ENCODE peak calls at places on chromosomes 2 and 18, in nine cellular contexts. One of them, this sample, is unnamed.

GRCh38 chr2:165141601-165142000 is 62.2 kb downstream of the SCN3A start:
- DNase-seq in HL-60: no peak
- DNase-seq in A549: no peak
- DNase-seq in K562: no peak
- DNase-seq in SK-N-SH: no peak
- DNase-seq in HCT116: no peak
- DNase-seq in GM12878: no peak
- DNase-seq in HepG2: no peak
- DNase-seq in GM23338: peak; percentile 11
- DNase-seq in this sample: no peak

GRCh38 chr18:48342588-48342987 is 66.6 kb downstream of the ZBTB7C start:
- DNase-seq in GM12878: no peak
- DNase-seq in HepG2: no peak
- DNase-seq in GM23338: no peak
- DNase-seq in A549: no peak
- DNase-seq in K562: no peak
- DNase-seq in SK-N-SH: no peak
- DNase-seq in HL-60: no peak
- DNase-seq in HCT116: no peak
- DNase-seq in this sample: no peak

GRCh38 chr2:240498958-240499260 is 58.9 kb downstream of the ANKMY1 start:
- DNase-seq in K562: no peak
- DNase-seq in GM12878: no peak
- DNase-seq in HCT116: no peak
- DNase-seq in SK-N-SH: no peak
- DNase-seq in GM23338: no peak
- DNase-seq in HepG2: no peak
- DNase-seq in A549: no peak
- DNase-seq in HL-60: no peak
- DNase-seq in this sample: no peak

GRCh38 chr2:168336786-168337388 is 89.5 kb upstream of the STK39 start:
- DNase-seq in HL-60: no peak
- DNase-seq in A549: peak; percentile 55
- DNase-seq in HepG2: peak; percentile 69
- DNase-seq in GM23338: peak; percentile 92
- DNase-seq in K562: peak; percentile 28
- DNase-seq in GM12878: no peak
- DNase-seq in SK-N-SH: no peak
- DNase-seq in HCT116: peak; percentile 87
- DNase-seq in this sample: no peak

GRCh38 chr2:108288534-108289106 is at the start of gene SULT1C2:
- DNase-seq in GM23338: peak; percentile 76
- DNase-seq in K562: no peak
- DNase-seq in A549: peak; percentile 23
- DNase-seq in HL-60: no peak
- DNase-seq in HCT116: peak; percentile 16
- DNase-seq in GM12878: no peak
- DNase-seq in SK-N-SH: no peak
- DNase-seq in HepG2: peak; percentile 83
- DNase-seq in this sample: no peak

GRCh38 chr2:190023860-190024259 is 38.7 kb downstream of the MSTN start:
- DNase-seq in SK-N-SH: peak; percentile 27
- DNase-seq in HL-60: no peak
- DNase-seq in HepG2: peak; percentile 57
- DNase-seq in A549: peak; percentile 53
- DNase-seq in K562: peak; percentile 27
- DNase-seq in HCT116: peak; percentile 60
- DNase-seq in GM12878: no peak
- DNase-seq in GM23338: peak; percentile 80
- DNase-seq in this sample: peak; percentile 30

GRCh38 chr2:82986899-82987298 is 1472.2 kb downstream of the SUCLG1 start:
- DNase-seq in K562: no peak
- DNase-seq in HCT116: no peak
- DNase-seq in A549: no peak
- DNase-seq in GM12878: no peak
- DNase-seq in SK-N-SH: no peak
- DNase-seq in GM23338: no peak
- DNase-seq in HL-60: no peak
- DNase-seq in HepG2: no peak
- DNase-seq in this sample: no peak

GRCh38 chr18:57901819-57902600 is 98.9 kb upstream of the ATP8B1 start:
- DNase-seq in SK-N-SH: no peak
- DNase-seq in HepG2: peak; percentile 63
- DNase-seq in HL-60: no peak
- DNase-seq in K562: no peak
- DNase-seq in A549: peak; percentile 98
- DNase-seq in HCT116: no peak
- DNase-seq in GM12878: no peak
- DNase-seq in GM23338: peak; percentile 10
- DNase-seq in this sample: no peak

GRCh38 chr2:152370783-152371182 is 35.8 kb downstream of the FMNL2 start:
- DNase-seq in GM23338: no peak
- DNase-seq in SK-N-SH: no peak
- DNase-seq in HCT116: no peak
- DNase-seq in HepG2: no peak
- DNase-seq in A549: peak; percentile 20
- DNase-seq in K562: no peak
- DNase-seq in GM12878: no peak
- DNase-seq in HL-60: no peak
- DNase-seq in this sample: no peak

GRCh38 chr2:64217198-64217869 is 73.1 kb upstream of the PELI1 start:
- DNase-seq in HCT116: no peak
- DNase-seq in GM23338: peak; percentile 42
- DNase-seq in HepG2: no peak
- DNase-seq in SK-N-SH: no peak
- DNase-seq in HL-60: no peak
- DNase-seq in GM12878: no peak
- DNase-seq in A549: no peak
- DNase-seq in K562: no peak
- DNase-seq in this sample: no peak

GRCh38 chr2:64952113-64952895 is 36.9 kb upstream of the SLC1A4 start:
- DNase-seq in K562: no peak
- DNase-seq in HL-60: no peak
- DNase-seq in GM23338: no peak
- DNase-seq in HepG2: no peak
- DNase-seq in SK-N-SH: no peak
- DNase-seq in GM12878: no peak
- DNase-seq in A549: no peak
- DNase-seq in HCT116: no peak
- DNase-seq in this sample: no peak

GRCh38 chr2:207149253-207150213 is 16.2 kb downstream of the KLF7 start:
- DNase-seq in A549: no peak
- DNase-seq in SK-N-SH: no peak
- DNase-seq in HCT116: no peak
- DNase-seq in K562: no peak
- DNase-seq in HL-60: no peak
- DNase-seq in GM12878: no peak
- DNase-seq in HepG2: no peak
- DNase-seq in GM23338: no peak
- DNase-seq in this sample: no peak

GRCh38 chr2:172869861-172870260 is 134.2 kb downstream of the RAPGEF4 start:
- DNase-seq in GM23338: no peak
- DNase-seq in HCT116: no peak
- DNase-seq in A549: no peak
- DNase-seq in SK-N-SH: no peak
- DNase-seq in HepG2: no peak
- DNase-seq in GM12878: no peak
- DNase-seq in K562: no peak
- DNase-seq in HL-60: no peak
- DNase-seq in this sample: no peak

GRCh38 chr2:1784087-1784486 is 39.8 kb upstream of the PXDN start:
- DNase-seq in K562: no peak
- DNase-seq in HepG2: no peak
- DNase-seq in GM23338: peak; percentile 32
- DNase-seq in HL-60: no peak
- DNase-seq in SK-N-SH: peak; percentile 71
- DNase-seq in HCT116: no peak
- DNase-seq in GM12878: no peak
- DNase-seq in A549: no peak
- DNase-seq in this sample: no peak

GRCh38 chr2:145235312-145235711 is 715.4 kb upstream of the ZEB2 start:
- DNase-seq in HCT116: no peak
- DNase-seq in HepG2: no peak
- DNase-seq in HL-60: no peak
- DNase-seq in K562: no peak
- DNase-seq in SK-N-SH: no peak
- DNase-seq in GM23338: no peak
- DNase-seq in GM12878: no peak
- DNase-seq in A549: no peak
- DNase-seq in this sample: no peak

GRCh38 chr2:7634370-7634769 is 717.2 kb downstream of the RNF144A start:
- DNase-seq in A549: no peak
- DNase-seq in HL-60: no peak
- DNase-seq in GM23338: no peak
- DNase-seq in HepG2: no peak
- DNase-seq in K562: no peak
- DNase-seq in SK-N-SH: no peak
- DNase-seq in HCT116: no peak
- DNase-seq in GM12878: no peak
- DNase-seq in this sample: no peak

DNA sequence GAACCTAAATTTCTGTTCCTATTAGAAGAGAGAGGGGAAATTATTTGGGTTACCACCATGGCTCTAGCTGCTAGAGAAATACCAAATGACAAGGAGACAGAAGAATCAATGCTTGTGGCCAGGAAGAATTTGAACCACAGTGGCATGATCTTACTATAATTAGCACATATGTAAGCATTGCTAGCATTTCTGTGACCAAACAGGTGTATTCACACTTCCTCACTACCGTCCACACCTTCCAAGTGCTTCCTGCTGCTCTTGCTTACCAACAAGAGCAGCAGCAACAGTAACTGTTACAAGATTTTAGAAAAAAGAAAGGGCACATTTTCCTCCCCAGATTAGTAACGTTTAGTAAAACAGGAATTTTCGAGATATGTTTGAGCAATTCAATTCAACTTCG is 60.5 kb downstream of the CDH7 start:
- DNase-seq in HL-60: no peak
- DNase-seq in K562: no peak
- DNase-seq in HepG2: no peak
- DNase-seq in SK-N-SH: no peak
- DNase-seq in A549: no peak
- DNase-seq in HCT116: no peak
- DNase-seq in GM23338: no peak
- DNase-seq in GM12878: no peak
- DNase-seq in this sample: no peak
- TF ChIP-seq REST in HL-60: no peak
- TF ChIP-seq REST in K562: no peak
- TF ChIP-seq REST in HepG2: no peak
- TF ChIP-seq REST in SK-N-SH: no peak
- TF ChIP-seq REST in A549: no peak
- TF ChIP-seq REST in HCT116: no peak
- TF ChIP-seq REST in GM23338: no peak
- TF ChIP-seq REST in GM12878: no peak
- TF ChIP-seq REST in this sample: no peak

DNA sequence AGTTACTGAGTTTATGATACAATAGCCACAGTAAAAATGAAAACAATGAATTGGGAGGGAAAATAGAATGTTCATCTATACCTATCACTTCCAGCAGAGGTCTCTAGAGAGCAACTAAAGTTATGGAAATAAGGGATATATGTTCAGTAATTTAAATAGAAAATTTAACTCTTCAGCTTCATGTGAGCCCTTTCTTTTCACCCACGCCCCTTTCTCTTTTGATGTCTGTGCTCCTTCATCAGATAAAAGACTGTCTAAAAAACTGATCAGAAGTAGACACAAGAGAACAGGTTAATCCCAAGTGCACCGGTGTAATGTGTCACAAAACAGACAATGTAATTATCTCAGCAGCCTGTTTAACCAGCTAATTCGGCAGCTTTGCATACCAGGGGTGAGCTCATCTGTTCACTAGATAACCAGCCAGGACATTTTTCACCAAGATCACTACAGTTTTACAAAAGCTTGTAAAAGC is 238.5 kb upstream of the ERBB4 start:
- DNase-seq in GM12878: peak; percentile 17
- DNase-seq in K562: no peak
- DNase-seq in GM23338: peak; percentile 43
- DNase-seq in SK-N-SH: peak; percentile 29
- DNase-seq in HepG2: peak; percentile 6
- DNase-seq in A549: peak; percentile 9
- DNase-seq in HCT116: peak; percentile 6
- DNase-seq in HL-60: no peak
- DNase-seq in this sample: no peak
- TF ChIP-seq REST in GM12878: no peak
- TF ChIP-seq REST in K562: no peak
- TF ChIP-seq REST in GM23338: no peak
- TF ChIP-seq REST in SK-N-SH: no peak
- TF ChIP-seq REST in HepG2: no peak
- TF ChIP-seq REST in A549: no peak
- TF ChIP-seq REST in HCT116: no peak
- TF ChIP-seq REST in HL-60: no peak
- TF ChIP-seq REST in this sample: no peak

GRCh38 chr2:101752708-101753107 is 55.2 kb downstream of the MAP4K4 start:
- DNase-seq in GM12878: no peak
- DNase-seq in A549: no peak
- DNase-seq in GM23338: no peak
- DNase-seq in K562: no peak
- DNase-seq in HL-60: no peak
- DNase-seq in HepG2: no peak
- DNase-seq in SK-N-SH: no peak
- DNase-seq in HCT116: no peak
- DNase-seq in this sample: no peak
- TF ChIP-seq REST in GM12878: no peak
- TF ChIP-seq REST in A549: no peak
- TF ChIP-seq REST in GM23338: no peak
- TF ChIP-seq REST in K562: no peak
- TF ChIP-seq REST in HL-60: no peak
- TF ChIP-seq REST in HepG2: no peak
- TF ChIP-seq REST in SK-N-SH: no peak
- TF ChIP-seq REST in HCT116: no peak
- TF ChIP-seq REST in this sample: no peak

GRCh38 chr2:68741805-68742306 is 7.2 kb downstream of the ARHGAP25 start:
- DNase-seq in SK-N-SH: no peak
- DNase-seq in K562: no peak
- DNase-seq in HL-60: peak; percentile 72
- DNase-seq in HCT116: no peak
- DNase-seq in GM12878: no peak
- DNase-seq in A549: no peak
- DNase-seq in HepG2: no peak
- DNase-seq in GM23338: no peak
- DNase-seq in this sample: no peak
- TF ChIP-seq REST in SK-N-SH: no peak
- TF ChIP-seq REST in K562: no peak
- TF ChIP-seq REST in HL-60: no peak
- TF ChIP-seq REST in HCT116: no peak
- TF ChIP-seq REST in GM12878: no peak
- TF ChIP-seq REST in A549: no peak
- TF ChIP-seq REST in HepG2: no peak
- TF ChIP-seq REST in GM23338: no peak
- TF ChIP-seq REST in this sample: no peak

GRCh38 chr2:81876628-81877027 is 1572.1 kb upstream of the LRRTM1 start:
- DNase-seq in HCT116: no peak
- DNase-seq in HL-60: no peak
- DNase-seq in K562: no peak
- DNase-seq in A549: no peak
- DNase-seq in SK-N-SH: no peak
- DNase-seq in HepG2: no peak
- DNase-seq in GM23338: no peak
- DNase-seq in GM12878: no peak
- DNase-seq in this sample: no peak
- TF ChIP-seq REST in HCT116: no peak
- TF ChIP-seq REST in HL-60: no peak
- TF ChIP-seq REST in K562: no peak
- TF ChIP-seq REST in A549: no peak
- TF ChIP-seq REST in SK-N-SH: no peak
- TF ChIP-seq REST in HepG2: no peak
- TF ChIP-seq REST in GM23338: no peak
- TF ChIP-seq REST in GM12878: no peak
- TF ChIP-seq REST in this sample: no peak